ENCODE peak calls at places on chromosomes 16 and 17, in four cellular contexts. One of them, this sample, is unnamed.

GRCh38 chr16:8026450-8026849 is 563.9 kb downstream of the TMEM114 start:
- DNase-seq in activated naive CD4-positive, alpha-beta T cell: no peak
- DNase-seq in Right ventricle myocardium superior: no peak
- DNase-seq in GM04504: no peak
- DNase-seq in this sample: peak; percentile 9

GRCh38 chr16:51666821-51667220 is 515.8 kb upstream of the SALL1 start:
- DNase-seq in activated naive CD4-positive, alpha-beta T cell: no peak
- DNase-seq in Right ventricle myocardium superior: no peak
- DNase-seq in GM04504: peak; percentile 9
- DNase-seq in this sample: no peak

GRCh38 chr17:79027925-79028491 is 4.0 kb downstream of the C1QTNF1 start:
- DNase-seq in activated naive CD4-positive, alpha-beta T cell: no peak
- DNase-seq in Right ventricle myocardium superior: no peak
- DNase-seq in GM04504: no peak
- DNase-seq in this sample: no peak

GRCh38 chr17:20121359-20122235 is 112.4 kb downstream of the SPECC1 start:
- DNase-seq in activated naive CD4-positive, alpha-beta T cell: peak; percentile 45
- DNase-seq in Right ventricle myocardium superior: peak; percentile 66
- DNase-seq in GM04504: peak; percentile 22
- DNase-seq in this sample: peak; percentile 53

GRCh38 chr17:54085934-54086333 is 263.2 kb downstream of the KIF2B start:
- DNase-seq in activated naive CD4-positive, alpha-beta T cell: no peak
- DNase-seq in Right ventricle myocardium superior: no peak
- DNase-seq in GM04504: no peak
- DNase-seq in this sample: no peak

GRCh38 chr17:2906907-2907306 is 110.7 kb downstream of the RAP1GAP2 start:
- DNase-seq in activated naive CD4-positive, alpha-beta T cell: no peak
- DNase-seq in Right ventricle myocardium superior: no peak
- DNase-seq in GM04504: no peak
- DNase-seq in this sample: no peak

GRCh38 chr17:80605326-80606066 is 60.9 kb downstream of the RPTOR start:
- DNase-seq in activated naive CD4-positive, alpha-beta T cell: no peak
- DNase-seq in Right ventricle myocardium superior: no peak
- DNase-seq in GM04504: no peak
- DNase-seq in this sample: no peak

GRCh38 chr17:45848405-45848804 is 3.7 kb downstream of the SPPL2C start:
- DNase-seq in activated naive CD4-positive, alpha-beta T cell: no peak
- DNase-seq in Right ventricle myocardium superior: no peak
- DNase-seq in GM04504: no peak
- DNase-seq in this sample: no peak

GRCh38 chr16:66677179-66677578 is 19.4 kb downstream of the CMTM4 start:
- DNase-seq in activated naive CD4-positive, alpha-beta T cell: no peak
- DNase-seq in Right ventricle myocardium superior: no peak
- DNase-seq in GM04504: no peak
- DNase-seq in this sample: no peak

GRCh38 chr17:59469786-59470485 is 95.5 kb upstream of the DHX40 start:
- DNase-seq in activated naive CD4-positive, alpha-beta T cell: no peak
- DNase-seq in Right ventricle myocardium superior: no peak
- DNase-seq in GM04504: no peak
- DNase-seq in this sample: no peak

GRCh38 chr17:45877467-45877866 is 16.9 kb upstream of the MAPT start:
- DNase-seq in activated naive CD4-positive, alpha-beta T cell: no peak
- DNase-seq in Right ventricle myocardium superior: no peak
- DNase-seq in GM04504: no peak
- DNase-seq in this sample: no peak

GRCh38 chr17:40547079-40547784 is 18.0 kb downstream of the CCR7 start:
- DNase-seq in activated naive CD4-positive, alpha-beta T cell: peak; percentile 62
- DNase-seq in Right ventricle myocardium superior: no peak
- DNase-seq in GM04504: no peak
- DNase-seq in this sample: no peak

GRCh38 chr17:80452173-80452915 is 24.1 kb downstream of the NPTX1 start:
- DNase-seq in activated naive CD4-positive, alpha-beta T cell: no peak
- DNase-seq in Right ventricle myocardium superior: no peak
- DNase-seq in GM04504: no peak
- DNase-seq in this sample: no peak

GRCh38 chr16:48862087-48862532 is 252.1 kb upstream of the N4BP1 start:
- DNase-seq in activated naive CD4-positive, alpha-beta T cell: no peak
- DNase-seq in Right ventricle myocardium superior: no peak
- DNase-seq in GM04504: peak; percentile 73
- DNase-seq in this sample: no peak

GRCh38 chr16:88782454-88783390 is 2.3 kb downstream of the PIEZO1 start:
- DNase-seq in activated naive CD4-positive, alpha-beta T cell: no peak
- DNase-seq in Right ventricle myocardium superior: no peak
- DNase-seq in GM04504: no peak
- DNase-seq in this sample: peak; percentile 31

GRCh38 chr16:3119701-3120408 is 7.5 kb downstream of the ZNF205 start:
- DNase-seq in activated naive CD4-positive, alpha-beta T cell: no peak
- DNase-seq in Right ventricle myocardium superior: no peak
- DNase-seq in GM04504: no peak
- DNase-seq in this sample: no peak

GRCh38 chr17:79919164-79919585 is 79.9 kb upstream of the CBX4 start:
- DNase-seq in activated naive CD4-positive, alpha-beta T cell: no peak
- DNase-seq in Right ventricle myocardium superior: peak; percentile 93
- DNase-seq in GM04504: no peak
- DNase-seq in this sample: no peak

GRCh38 chr16:88347656-88348376 is 34.9 kb upstream of the ZNF469 start:
- DNase-seq in activated naive CD4-positive, alpha-beta T cell: peak; percentile 20
- DNase-seq in Right ventricle myocardium superior: peak; percentile 16
- DNase-seq in GM04504: no peak
- DNase-seq in this sample: no peak

GRCh38 chr16:68756250-68757051 is 19.4 kb downstream of the CDH1 start:
- DNase-seq in activated naive CD4-positive, alpha-beta T cell: no peak
- DNase-seq in Right ventricle myocardium superior: no peak
- DNase-seq in GM04504: no peak
- DNase-seq in this sample: no peak

GRCh38 chr16:71524566-71525553 is 1.4 kb upstream of the CHST4 start:
- DNase-seq in activated naive CD4-positive, alpha-beta T cell: no peak
- DNase-seq in Right ventricle myocardium superior: no peak
- DNase-seq in GM04504: no peak
- DNase-seq in this sample: no peak

GRCh38 chr17:28043296-28043695 is 819 bp downstream of the NLK start:
- DNase-seq in activated naive CD4-positive, alpha-beta T cell: no peak
- DNase-seq in Right ventricle myocardium superior: no peak
- DNase-seq in GM04504: no peak
- DNase-seq in this sample: no peak

GRCh38 chr17:44345497-44346026 is 460 bp downstream of the GRN start:
- DNase-seq in activated naive CD4-positive, alpha-beta T cell: no peak
- DNase-seq in Right ventricle myocardium superior: peak; percentile 39
- DNase-seq in GM04504: no peak
- DNase-seq in this sample: peak; percentile 74

GRCh38 chr17:5619088-5619740 is 34.9 kb upstream of the NLRP1 start:
- DNase-seq in activated naive CD4-positive, alpha-beta T cell: no peak
- DNase-seq in Right ventricle myocardium superior: no peak
- DNase-seq in GM04504: no peak
- DNase-seq in this sample: no peak

GRCh38 chr16:74480150-74481029 is 59.1 kb upstream of the CLEC18B start:
- DNase-seq in activated naive CD4-positive, alpha-beta T cell: no peak
- DNase-seq in Right ventricle myocardium superior: peak; percentile 52
- DNase-seq in GM04504: peak; percentile 28
- DNase-seq in this sample: peak; percentile 82

GRCh38 chr16:58744497-58744896 is 10.4 kb upstream of the GOT2 start:
- DNase-seq in activated naive CD4-positive, alpha-beta T cell: no peak
- DNase-seq in Right ventricle myocardium superior: no peak
- DNase-seq in GM04504: no peak
- DNase-seq in this sample: no peak

GRCh38 chr16:72561-73537 is at the start of gene RHBDF1:
- DNase-seq in activated naive CD4-positive, alpha-beta T cell: no peak
- DNase-seq in Right ventricle myocardium superior: peak; percentile 78
- DNase-seq in GM04504: no peak
- DNase-seq in this sample: peak; percentile 50

GRCh38 chr16:21075252-21075651 is 75.4 kb downstream of the DNAH3 start:
- DNase-seq in activated naive CD4-positive, alpha-beta T cell: no peak
- DNase-seq in Right ventricle myocardium superior: no peak
- DNase-seq in GM04504: no peak
- DNase-seq in this sample: no peak

GRCh38 chr17:48637323-48638260 is 11.4 kb upstream of the HOXB9 start:
- DNase-seq in activated naive CD4-positive, alpha-beta T cell: no peak
- DNase-seq in Right ventricle myocardium superior: no peak
- DNase-seq in GM04504: peak; percentile 67
- DNase-seq in this sample: no peak

GRCh38 chr17:58504826-58505351 is 9.5 kb downstream of the MTMR4 start:
- DNase-seq in activated naive CD4-positive, alpha-beta T cell: no peak
- DNase-seq in Right ventricle myocardium superior: no peak
- DNase-seq in GM04504: no peak
- DNase-seq in this sample: no peak

GRCh38 chr17:28518578-28518977 is 12.4 kb downstream of the FOXN1 start:
- DNase-seq in activated naive CD4-positive, alpha-beta T cell: no peak
- DNase-seq in Right ventricle myocardium superior: no peak
- DNase-seq in GM04504: no peak
- DNase-seq in this sample: no peak

GRCh38 chr17:16377804-16378400 is 3.0 kb upstream of the UBB start:
- DNase-seq in activated naive CD4-positive, alpha-beta T cell: no peak
- DNase-seq in Right ventricle myocardium superior: no peak
- DNase-seq in GM04504: peak; percentile 27
- DNase-seq in this sample: no peak

GRCh38 chr17:82922646-82923045 is 82.8 kb upstream of the ZNF750 start:
- DNase-seq in activated naive CD4-positive, alpha-beta T cell: no peak
- DNase-seq in Right ventricle myocardium superior: peak; percentile 37
- DNase-seq in GM04504: no peak
- DNase-seq in this sample: no peak

GRCh38 chr17:78726471-78727010 is 55.5 kb downstream of the CYTH1 start:
- DNase-seq in activated naive CD4-positive, alpha-beta T cell: no peak
- DNase-seq in Right ventricle myocardium superior: no peak
- DNase-seq in GM04504: no peak
- DNase-seq in this sample: no peak

GRCh38 chr16:3525951-3526350 is 25.1 kb downstream of the CLUAP1 start:
- DNase-seq in activated naive CD4-positive, alpha-beta T cell: no peak
- DNase-seq in Right ventricle myocardium superior: no peak
- DNase-seq in GM04504: no peak
- DNase-seq in this sample: no peak

This sample was measured in A673.